ENCODE peak calls at places on chromosome X, in five cellular contexts. J is CD4-positive, alpha-beta T cell; P is tibial artery; L is choroid plexus epithelial cell; T is H9. W is an unnamed sample.
A peak's percentile ranks its signal among the peaks of the same experiment; 100 is the strongest.

GRCh38 chrX:64192040-64192439 is 13.5 kb downstream of the AMER1 start:
- DNase-seq in J (no peak), P (no peak), L (no peak), T (no peak), W (no peak)

GRCh38 chrX:3191186-3191585 is 149.9 kb downstream of the ARSF start:
- DNase-seq in J (no peak), P (no peak), L (peak; percentile 31), T (no peak), W (no peak)

GRCh38 chrX:20445109-20445508 is 178.4 kb upstream of the RPS6KA3 start:
- DNase-seq in J (no peak), P (no peak), L (no peak), T (no peak), W (no peak)

GRCh38 chrX:129786210-129786651 is 6.5 kb downstream of the SASH3 start:
- DNase-seq in J (no peak), P (no peak), L (no peak), T (no peak), W (no peak)

GRCh38 chrX:123203772-123204171 is 19.7 kb downstream of the GRIA3 start:
- DNase-seq in J (no peak), P (no peak), L (no peak), T (no peak), W (no peak)

GRCh38 chrX:103791233-103791632 is 14.6 kb downstream of the PLP1 start:
- DNase-seq in J (no peak), P (no peak), L (peak; percentile 41), T (no peak), W (no peak)

GRCh38 chrX:78455901-78456300 is 128.5 kb upstream of the CYSLTR1 start:
- DNase-seq in J (no peak), P (no peak), L (peak; percentile 0), T (no peak), W (no peak)

GRCh38 chrX:53263597-53264094 is 17.7 kb downstream of the IQSEC2 start:
- DNase-seq in J (no peak), P (no peak), L (no peak), T (no peak), W (no peak)

GRCh38 chrX:68868902-68869800 is 40.3 kb downstream of the EFNB1 start:
- DNase-seq in J (no peak), P (no peak), L (no peak), T (no peak), W (no peak)

GRCh38 chrX:40469316-40469715 is 111.5 kb upstream of the ATP6AP2 start:
- DNase-seq in J (no peak), P (no peak), L (no peak), T (no peak), W (no peak)

GRCh38 chrX:68633981-68634380 is 13.5 kb upstream of the STARD8 start:
- DNase-seq in J (no peak), P (no peak), L (no peak), T (no peak), W (no peak)

GRCh38 chrX:53694642-53695041 is 8.1 kb upstream of the HUWE1 start:
- DNase-seq in J (no peak), P (no peak), L (no peak), T (no peak), W (no peak)

GRCh38 chrX:136750364-136750763 is 30.4 kb downstream of the ARHGEF6 start:
- DNase-seq in J (no peak), P (no peak), L (peak; percentile 61), T (no peak), W (no peak)

GRCh38 chrX:101176439-101176838 is 43.1 kb upstream of the DRP2 start:
- DNase-seq in J (no peak), P (no peak), L (no peak), T (no peak), W (no peak)

DNA sequence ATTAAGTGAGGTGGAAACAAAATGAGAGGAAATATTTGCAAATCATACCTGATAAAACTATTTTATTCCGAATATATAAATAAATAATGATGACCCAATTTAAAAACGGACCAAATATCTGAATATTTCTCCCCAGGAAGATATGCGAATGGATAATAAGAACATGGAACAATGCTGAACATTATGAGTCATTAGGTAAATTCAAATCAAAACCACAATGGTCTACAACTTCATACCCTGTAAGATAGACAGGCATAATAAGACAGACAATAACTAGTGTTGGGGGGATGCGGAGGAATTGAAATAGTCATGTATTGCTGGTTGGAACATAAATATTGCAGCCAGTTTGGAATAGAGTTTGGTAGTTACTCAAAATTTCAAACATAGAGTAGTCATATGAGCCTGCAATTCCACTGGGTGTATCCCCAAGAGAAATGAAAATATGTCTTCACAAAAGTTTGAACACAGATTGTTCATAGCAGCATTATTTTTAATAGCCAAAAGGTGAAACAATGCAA is 47.6 kb upstream of the DRP2 start:
- DNase-seq in J (no peak), P (no peak), L (no peak), T (no peak), W (no peak)
- TF ChIP-seq CTCF in J (no peak), P (no peak), L (no peak), T (no peak), W (no peak)

GRCh38 chrX:114451397-114451796 is 132.5 kb upstream of the HTR2C start:
- DNase-seq in J (no peak), P (no peak), L (no peak), T (no peak), W (no peak)
- TF ChIP-seq CTCF in J (no peak), P (no peak), L (no peak), T (no peak), W (no peak)

DNA sequence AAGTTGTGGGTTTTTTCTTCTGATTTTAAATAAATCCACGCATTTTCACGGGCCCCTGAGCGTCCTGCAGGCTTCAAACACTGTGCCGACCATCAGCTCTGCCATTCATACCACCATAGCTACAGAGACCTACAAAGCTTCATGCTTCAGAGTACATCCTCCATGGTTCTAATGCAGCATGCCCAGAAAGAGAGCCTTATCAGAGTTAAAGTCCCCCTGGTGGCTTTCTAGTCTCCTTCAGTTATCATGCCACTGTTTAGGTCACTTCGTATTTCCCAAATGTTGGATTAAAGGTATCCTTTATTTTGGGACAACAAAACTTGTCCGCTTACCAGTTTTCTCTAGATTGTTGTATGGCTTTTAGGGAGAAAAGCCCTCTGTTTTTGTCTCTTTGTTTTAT is 66.7 kb upstream of the VCX2 start:
- DNase-seq in J (no peak), P (no peak), L (no peak), T (no peak), W (no peak)
- TF ChIP-seq CTCF in J (no peak), P (no peak), L (no peak), T (peak; percentile 57), W (no peak)

DNA sequence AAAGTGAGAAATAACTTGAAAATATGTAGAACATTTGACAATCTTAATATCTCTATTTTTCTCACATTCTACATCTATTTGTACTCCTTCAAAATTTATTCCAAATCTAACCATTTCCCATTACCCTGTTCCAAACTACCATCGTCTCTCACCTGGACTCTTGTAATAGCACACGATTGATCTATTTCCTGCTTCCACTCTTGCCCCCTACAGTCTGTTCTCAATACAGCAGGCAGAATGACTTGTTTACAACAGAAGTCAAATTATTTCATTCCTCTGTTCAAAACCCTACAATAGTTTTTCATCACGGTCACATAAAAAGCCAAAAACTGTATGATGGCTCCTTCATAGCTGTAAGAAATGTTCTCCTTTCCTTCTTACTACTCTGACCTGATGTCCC is 21.1 kb upstream of the LUZP4 start:
- DNase-seq in J (no peak), P (no peak), L (peak; percentile 24), T (no peak), W (no peak)
- TF ChIP-seq CTCF in J (no peak), P (no peak), L (peak; percentile 51), T (peak; percentile 73), W (no peak)

DNA sequence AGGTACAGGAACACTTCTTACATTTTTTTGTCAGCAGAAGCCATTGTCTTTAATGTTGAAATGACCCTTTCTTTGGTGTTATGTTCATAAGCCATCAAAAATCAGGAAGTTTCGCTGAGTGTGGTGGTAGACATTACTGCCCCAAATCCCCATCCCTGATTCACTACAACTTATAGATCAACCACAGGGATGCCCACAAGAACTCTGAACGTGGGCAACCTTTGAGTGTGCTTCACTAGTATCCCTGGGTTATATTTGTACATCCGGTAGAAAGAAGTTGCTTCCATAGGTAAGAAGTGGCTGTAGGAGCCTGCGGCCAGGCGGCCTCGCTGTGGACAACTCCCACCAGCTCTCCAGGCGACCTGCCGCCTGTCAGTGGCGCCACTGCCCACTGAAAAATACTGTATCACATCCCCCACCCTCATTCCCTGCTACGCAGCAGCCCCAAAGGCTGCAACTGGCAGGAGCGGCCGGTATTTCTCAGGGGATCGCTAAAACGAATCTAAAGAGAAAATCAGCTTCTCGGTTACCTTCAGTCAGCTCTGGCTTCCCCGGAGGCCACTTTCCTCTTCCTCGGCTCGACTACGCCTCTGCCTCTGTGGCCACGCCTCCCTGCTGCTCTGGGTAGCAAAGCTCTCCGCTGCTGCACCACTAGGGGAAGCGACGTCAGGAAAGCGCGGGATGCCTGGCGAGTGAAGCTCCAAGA is 13.9 kb upstream of the ETDC start:
- DNase-seq in J (peak; percentile 29), P (peak; percentile 25), L (peak; percentile 60), T (peak; percentile 73), W (peak; percentile 24)
- TF ChIP-seq CTCF in J (peak; percentile 31), P (no peak), L (peak; percentile 53), T (peak; percentile 41), W (no peak)

GRCh38 chrX:106696502-106696901 is 30.0 kb upstream of the RNF128 start:
- DNase-seq in J (no peak), P (no peak), L (no peak), T (no peak), W (no peak)
- TF ChIP-seq CTCF in J (no peak), P (no peak), L (no peak), T (no peak), W (no peak)